ENCODE peak calls at places on chromosomes 6 and 20, in eight cellular contexts. D, P, L, I, W, O, B and J are unnamed samples.

GRCh38 chr6:165847407-165848098 is 184.5 kb upstream of the PDE10A start:
- DNase-seq in P (peak), B (no peak), D (no peak), I (peak), W (no peak), O (no peak), L (no peak), J (no peak)

GRCh38 chr6:40022867-40023266 is 88.6 kb upstream of the MOCS1 start:
- DNase-seq in P (no peak), W (no peak), O (no peak), I (no peak), D (no peak), L (no peak), B (no peak), J (no peak)

GRCh38 chr20:34537651-34538050 is 20.9 kb upstream of the MAP1LC3A start:
- DNase-seq in O (no peak), P (no peak), W (no peak), D (no peak), B (no peak), I (no peak), L (no peak), J (no peak)

GRCh38 chr6:54053893-54054391 is 57.3 kb upstream of the MLIP start:
- DNase-seq in I (peak), O (no peak), P (peak), D (no peak), B (peak), L (no peak), W (no peak), J (no peak)

GRCh38 chr6:21739838-21740237 is 146.3 kb downstream of the SOX4 start:
- DNase-seq in I (no peak), P (no peak), O (no peak), L (no peak), D (no peak), B (peak), W (no peak), J (no peak)

GRCh38 chr6:21679761-21680265 is 86.3 kb downstream of the SOX4 start:
- DNase-seq in I (peak), D (no peak), B (no peak), O (no peak), L (no peak), W (no peak), P (no peak), J (no peak)

GRCh38 chr20:62770916-62771315 is 25.4 kb upstream of the MRGBP start:
- DNase-seq in W (no peak), O (no peak), L (no peak), B (no peak), I (no peak), D (no peak), P (no peak), J (no peak)

GRCh38 chr20:63968928-63969760 is 586 bp downstream of the ZNF512B start:
- DNase-seq in B (peak), W (no peak), I (no peak), O (no peak), D (peak), L (peak), P (peak), J (peak)

GRCh38 chr6:49978332-49979226 is 9.2 kb upstream of the DEFB113 start:
- DNase-seq in I (no peak), O (no peak), P (no peak), D (no peak), W (no peak), B (no peak), L (no peak), J (no peak)

GRCh38 chr6:163099621-163100171 is 314.8 kb upstream of the QKI start:
- DNase-seq in B (peak), D (no peak), I (no peak), O (no peak), L (no peak), P (no peak), W (no peak), J (no peak)

GRCh38 chr6:3876866-3877265 is 27.7 kb downstream of the FAM50B start:
- DNase-seq in D (no peak), O (no peak), P (no peak), W (no peak), I (peak), B (no peak), L (no peak), J (no peak)

GRCh38 chr6:75317503-75318206 is 33.1 kb upstream of the TMEM30A start:
- DNase-seq in P (no peak), I (peak), L (no peak), O (no peak), D (no peak), W (no peak), B (peak), J (no peak)

GRCh38 chr6:90362273-90362672 is 65.6 kb upstream of the BACH2 start:
- DNase-seq in I (peak), W (no peak), P (no peak), L (no peak), D (no peak), B (no peak), O (no peak), J (no peak)

GRCh38 chr6:124517339-124517738 is 444.9 kb upstream of the RNF217 start:
- DNase-seq in L (no peak), W (no peak), P (no peak), D (no peak), I (no peak), O (no peak), B (peak), J (no peak)

GRCh38 chr20:62741191-62741676 is 32.6 kb downstream of the NTSR1 start:
- DNase-seq in I (no peak), O (no peak), P (no peak), B (peak), L (peak), W (no peak), D (no peak), J (no peak)

GRCh38 chr6:3747100-3747737 is 4.3 kb downstream of the PXDC1 start:
- DNase-seq in B (no peak), W (no peak), L (no peak), P (no peak), O (no peak), D (no peak), I (no peak), J (no peak)

GRCh38 chr6:3209114-3210023 is 18.1 kb downstream of the TUBB2B start:
- DNase-seq in W (peak), P (no peak), B (peak), D (no peak), O (peak), L (no peak), I (peak), J (no peak)

GRCh38 chr6:3013486-3013885 is 13.8 kb downstream of the NQO2 start:
- DNase-seq in D (no peak), W (no peak), P (no peak), I (peak), O (no peak), L (no peak), B (no peak), J (no peak)

GRCh38 chr6:165317723-165318122 is 8.3 kb upstream of the C6orf118 start:
- DNase-seq in O (no peak), I (no peak), D (no peak), B (no peak), L (no peak), W (no peak), P (no peak), J (no peak)

GRCh38 chr20:3606021-3606420 is 57.2 kb downstream of the GFRA4 start:
- DNase-seq in B (no peak), P (no peak), L (no peak), I (peak), W (no peak), D (no peak), O (no peak), J (no peak)

GRCh38 chr20:63252157-63252780 is 2.0 kb downstream of the NKAIN4 start:
- DNase-seq in I (no peak), L (no peak), O (no peak), D (no peak), B (no peak), W (no peak), P (no peak), J (no peak)

GRCh38 chr6:25601797-25602679 is 50.0 kb upstream of the SCGN start:
- DNase-seq in P (no peak), L (no peak), B (peak), W (no peak), D (no peak), O (no peak), I (peak), J (peak)

GRCh38 chr6:21163110-21163837 is 430.3 kb upstream of the SOX4 start:
- DNase-seq in B (no peak), I (peak), W (no peak), P (no peak), D (no peak), L (no peak), O (no peak), J (no peak)

GRCh38 chr6:89122625-89123024 is 4.8 kb upstream of the SRSF12 start:
- DNase-seq in W (no peak), O (no peak), P (no peak), D (no peak), L (no peak), I (peak), B (peak), J (peak)

GRCh38 chr6:163771180-163771579 is 356.7 kb downstream of the QKI start:
- DNase-seq in D (no peak), L (no peak), P (no peak), I (no peak), W (no peak), B (no peak), O (no peak), J (no peak)